ENCODE peak calls at places on chromosome 1, in four cellular contexts. J is K562, P is HepG2, F is GM12878. B is an unnamed sample.

GRCh38 chr1:238232036-238232744 is 341.5 kb upstream of the ZP4 start:
- DNase-seq in J (no peak), P (no peak), F (no peak), B (no peak)

GRCh38 chr1:166597516-166597915 is 241.8 kb upstream of the POGK start:
- DNase-seq in J (no peak), P (no peak), F (no peak), B (no peak)

GRCh38 chr1:167077868-167078210 is 12.3 kb downstream of the GPA33 start:
- DNase-seq in J (no peak), P (no peak), F (no peak), B (no peak)

GRCh38 chr1:14567056-14567455 is 31.4 kb upstream of the KAZN start:
- DNase-seq in J (no peak), P (no peak), F (no peak), B (peak)

GRCh38 chr1:182348916-182349747 is 42.5 kb downstream of the GLUL start:
- DNase-seq in J (no peak), P (no peak), F (no peak), B (no peak)

GRCh38 chr1:43432171-43432860 is 21.4 kb downstream of the HYI start:
- DNase-seq in J (no peak), P (no peak), F (no peak), B (no peak)

GRCh38 chr1:22416555-22417454 is 34.8 kb upstream of the ZBTB40 start:
- DNase-seq in J (peak), P (peak), F (peak), B (peak)

GRCh38 chr1:7771673-7772299 is 690 bp downstream of the VAMP3 start:
- DNase-seq in J (no peak), P (peak), F (no peak), B (no peak)

GRCh38 chr1:193799948-193800690 is 613.7 kb upstream of the B3GALT2 start:
- DNase-seq in J (no peak), P (no peak), F (no peak), B (no peak)

GRCh38 chr1:19310720-19311502 is 1.0 kb downstream of the AKR7A2 start:
- DNase-seq in J (no peak), P (peak), F (no peak), B (no peak)

GRCh38 chr1:154962238-154962678 is 676 bp upstream of the PYGO2 start:
- DNase-seq in J (no peak), P (no peak), F (no peak), B (peak)

GRCh38 chr1:6137758-6138157 is 42.4 kb downstream of the CHD5 start:
- DNase-seq in J (no peak), P (no peak), F (no peak), B (no peak)

GRCh38 chr1:41875487-41875886 is 43.2 kb downstream of the HIVEP3 start:
- DNase-seq in J (no peak), P (no peak), F (no peak), B (no peak)

GRCh38 chr1:206048582-206048981 is 4.4 kb upstream of the RHEX start:
- DNase-seq in J (no peak), P (peak), F (no peak), B (peak)

GRCh38 chr1:20212685-20213331 is 26.5 kb upstream of the PLA2G2C start:
- DNase-seq in J (peak), P (peak), F (no peak), B (peak)

GRCh38 chr1:110829955-110830553 is 42.9 kb upstream of the CD53 start:
- DNase-seq in J (peak), P (peak), F (peak), B (peak)

GRCh38 chr1:92030701-92031107 is 919 bp downstream of the EPHX4 start:
- DNase-seq in J (no peak), P (peak), F (no peak), B (peak)

GRCh38 chr1:118147542-118147941 is 37.5 kb downstream of the SPAG17 start:
- DNase-seq in J (no peak), P (no peak), F (no peak), B (no peak)

GRCh38 chr1:39890880-39891279 is 7.6 kb upstream of the TRIT1 start:
- DNase-seq in J (no peak), P (no peak), F (no peak), B (no peak)

GRCh38 chr1:40449684-40450490 is at the start of gene ZFP69B:
- DNase-seq in J (peak), P (peak), F (peak), B (peak)

GRCh38 chr1:206557636-206558473 is 50.5 kb downstream of the RASSF5 start:
- DNase-seq in J (no peak), P (no peak), F (no peak), B (no peak)

GRCh38 chr1:4052657-4053056 is 152.6 kb upstream of the C1orf174 start:
- DNase-seq in J (no peak), P (no peak), F (no peak), B (no peak)

GRCh38 chr1:33306561-33307493 is 14.1 kb downstream of the A3GALT2 start:
- DNase-seq in J (no peak), P (no peak), F (no peak), B (peak)

GRCh38 chr1:209895709-209896108 is 42.3 kb upstream of the SYT14 start:
- DNase-seq in J (no peak), P (no peak), F (no peak), B (no peak)

GRCh38 chr1:209900734-209901133 is 37.3 kb upstream of the SYT14 start:
- DNase-seq in J (no peak), P (no peak), F (no peak), B (no peak)

GRCh38 chr1:209896346-209896745 is 41.7 kb upstream of the SYT14 start:
- DNase-seq in J (no peak), P (no peak), F (no peak), B (no peak)

GRCh38 chr1:209899948-209900347 is 38.1 kb upstream of the SYT14 start:
- DNase-seq in J (peak), P (peak), F (no peak), B (peak)
- TF ChIP-seq CREB1 in J (no peak), P (no peak), F (no peak), B (no peak)

GRCh38 chr1:30527511-30528140 is 195.8 kb downstream of the MATN1 start:
- DNase-seq in J (no peak), P (no peak), F (no peak), B (no peak)
- H3K27ac ChIP-seq in J (no peak), P (no peak), F (no peak), B (no peak)

DNA sequence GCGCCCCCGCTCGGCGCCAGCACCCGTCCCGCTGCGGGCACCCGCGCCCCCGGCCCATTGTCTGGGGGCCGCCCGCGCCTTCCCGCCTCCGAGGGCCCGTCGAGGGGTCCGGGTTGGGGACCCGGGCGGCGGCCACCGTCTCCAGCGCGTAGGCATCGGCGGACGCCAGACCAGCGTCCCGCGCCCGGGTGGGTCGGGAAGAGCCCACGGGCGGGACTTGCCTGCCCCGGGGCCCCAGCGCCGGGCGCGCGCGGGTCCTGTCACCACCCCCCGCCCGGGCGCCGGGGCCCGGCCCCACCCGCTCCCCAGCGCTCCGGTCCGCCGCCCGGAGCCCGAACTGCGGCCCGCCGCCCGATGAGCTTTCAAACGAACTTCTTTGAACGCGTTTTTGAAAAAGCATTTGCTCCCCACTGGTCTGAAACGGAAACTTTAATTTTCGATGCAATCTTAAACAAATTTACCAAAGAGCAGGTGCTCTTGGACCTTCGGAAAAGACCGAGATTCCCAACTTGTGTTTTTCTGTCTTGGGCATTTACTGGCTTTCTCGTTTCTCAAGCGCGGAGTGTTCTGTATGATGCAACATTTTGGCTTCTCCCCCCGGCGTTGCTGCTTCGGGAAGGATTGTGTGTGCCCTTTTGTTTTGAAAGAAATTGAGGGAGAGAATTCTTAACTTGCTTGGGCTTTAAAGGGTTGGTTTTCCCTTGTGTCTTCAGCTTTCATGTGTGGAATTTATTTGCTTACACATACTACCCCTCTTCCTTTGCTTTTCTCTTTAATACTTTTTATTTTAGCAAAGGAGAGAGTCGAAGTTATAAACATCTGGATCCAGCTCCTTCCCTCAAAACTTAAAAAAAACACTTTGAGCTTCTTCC is 700 bp downstream of the CLIC4 start:
- DNase-seq in J (peak), P (no peak), F (no peak), B (peak)
- TF ChIP-seq JUNB in J (no peak), P (no peak), F (no peak), B (no peak)

GRCh38 chr1:221874285-221875003 is 132.6 kb upstream of the DUSP10 start:
- DNase-seq in J (no peak), P (no peak), F (no peak), B (no peak)
- TF ChIP-seq CREB1 in J (no peak), P (no peak), F (no peak), B (no peak)

DNA sequence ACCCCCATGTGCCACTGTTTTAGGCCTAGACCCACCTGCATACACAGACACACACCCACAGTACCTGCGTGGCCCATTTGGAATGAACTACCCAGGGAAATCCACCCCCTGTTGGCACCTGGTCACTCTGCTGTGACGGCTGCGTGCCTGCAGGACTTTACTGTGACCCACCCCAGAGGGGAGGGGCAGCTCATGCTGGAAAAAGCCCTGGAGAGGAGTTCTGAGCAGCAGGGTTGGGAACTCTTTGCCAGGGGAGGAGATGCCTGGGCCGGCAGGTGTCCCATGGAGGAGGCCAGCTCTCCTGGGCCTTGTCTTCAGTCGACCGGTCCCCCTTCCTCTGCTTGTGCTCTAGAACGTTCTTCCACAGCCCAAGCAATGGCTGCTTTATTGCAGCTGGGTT is 87.3 kb upstream of the CSF3R start:
- DNase-seq in J (no peak), P (no peak), F (no peak), B (no peak)
- H3K27ac ChIP-seq in J (no peak), P (no peak), F (no peak), B (no peak)

GRCh38 chr1:172352435-172352834 is 68.0 kb upstream of the C1orf105 start:
- DNase-seq in J (no peak), P (no peak), F (no peak), B (no peak)
- TF ChIP-seq JUNB in J (no peak), P (no peak), F (no peak), B (no peak)

DNA sequence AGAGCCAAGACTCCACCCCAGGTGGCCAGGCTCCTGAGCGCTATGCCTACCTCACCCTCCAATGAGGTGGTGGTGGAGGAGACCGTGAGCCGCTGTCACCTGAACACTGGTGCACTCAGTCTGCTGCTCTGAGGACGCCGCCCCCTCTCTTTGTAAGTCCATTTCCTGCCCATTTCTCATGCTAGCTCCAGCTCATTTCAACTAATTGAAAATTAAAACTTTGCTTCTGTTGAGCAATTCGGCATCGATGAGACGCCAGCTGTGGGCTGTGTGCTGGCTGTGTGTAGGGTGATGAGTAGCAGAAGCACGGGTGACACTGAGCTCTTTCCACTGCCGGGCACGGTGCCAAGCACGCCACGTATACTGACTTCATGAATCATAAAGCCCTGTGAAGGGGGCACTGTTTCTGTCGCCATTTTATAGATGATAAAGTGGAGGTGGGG is 11.2 kb downstream of the TNFRSF1B start:
- DNase-seq in J (no peak), P (no peak), F (no peak), B (peak)
- TF ChIP-seq CREB1 in J (no peak), P (no peak), F (no peak), B (no peak)